ENCODE peak calls at places on chromosomes 6 and 20, in four cellular contexts. One of them, this sample, is unnamed.

GRCh38 chr6:12097791-12098190 is 85.7 kb downstream of the HIVEP1 start:
- DNase-seq in left ventricle myocardium inferior: no peak
- DNase-seq in mucosa of descending colon: no peak
- DNase-seq in T-helper 17 cell: no peak
- DNase-seq in this sample: no peak

GRCh38 chr6:111985202-111985731 is 68.6 kb upstream of the CCN6 start:
- DNase-seq in left ventricle myocardium inferior: no peak
- DNase-seq in mucosa of descending colon: no peak
- DNase-seq in T-helper 17 cell: no peak
- DNase-seq in this sample: no peak

GRCh38 chr6:143399176-143399575 is 51.3 kb downstream of the ADAT2 start:
- DNase-seq in left ventricle myocardium inferior: no peak
- DNase-seq in mucosa of descending colon: no peak
- DNase-seq in T-helper 17 cell: no peak
- DNase-seq in this sample: no peak

GRCh38 chr20:8795404-8795803 is 273.5 kb upstream of the PLCB4 start:
- DNase-seq in left ventricle myocardium inferior: no peak
- DNase-seq in mucosa of descending colon: no peak
- DNase-seq in T-helper 17 cell: no peak
- DNase-seq in this sample: no peak

GRCh38 chr20:17635846-17636245 is 46.2 kb downstream of the RRBP1 start:
- DNase-seq in left ventricle myocardium inferior: no peak
- DNase-seq in mucosa of descending colon: no peak
- DNase-seq in T-helper 17 cell: no peak
- DNase-seq in this sample: no peak

GRCh38 chr6:150263765-150264415 is 104.9 kb upstream of the IYD start:
- DNase-seq in left ventricle myocardium inferior: no peak
- DNase-seq in mucosa of descending colon: peak; percentile 50
- DNase-seq in T-helper 17 cell: no peak
- DNase-seq in this sample: no peak

GRCh38 chr20:58144071-58144470 is 84.4 kb downstream of the ANKRD60 start:
- DNase-seq in left ventricle myocardium inferior: no peak
- DNase-seq in mucosa of descending colon: no peak
- DNase-seq in T-helper 17 cell: no peak
- DNase-seq in this sample: no peak

GRCh38 chr6:100780648-100781047 is 100.5 kb downstream of the ASCC3 start:
- DNase-seq in left ventricle myocardium inferior: no peak
- DNase-seq in mucosa of descending colon: no peak
- DNase-seq in T-helper 17 cell: no peak
- DNase-seq in this sample: no peak

GRCh38 chr6:100228437-100229424 is 234.7 kb upstream of the MCHR2 start:
- DNase-seq in left ventricle myocardium inferior: peak; percentile 72
- DNase-seq in mucosa of descending colon: peak; percentile 79
- DNase-seq in T-helper 17 cell: peak; percentile 13
- DNase-seq in this sample: peak; percentile 0

GRCh38 chr6:13369591-13369990 is 41.3 kb upstream of the TBC1D7 start:
- DNase-seq in left ventricle myocardium inferior: no peak
- DNase-seq in mucosa of descending colon: no peak
- DNase-seq in T-helper 17 cell: no peak
- DNase-seq in this sample: no peak

GRCh38 chr20:45047581-45048119 is 53.3 kb downstream of the KCNS1 start:
- DNase-seq in left ventricle myocardium inferior: no peak
- DNase-seq in mucosa of descending colon: no peak
- DNase-seq in T-helper 17 cell: no peak
- DNase-seq in this sample: no peak

GRCh38 chr6:108632441-108632840 is 71.7 kb downstream of the FOXO3 start:
- DNase-seq in left ventricle myocardium inferior: no peak
- DNase-seq in mucosa of descending colon: no peak
- DNase-seq in T-helper 17 cell: no peak
- DNase-seq in this sample: no peak

GRCh38 chr6:33091957-33092356 is 16.2 kb downstream of the HLA-DPB1 start:
- DNase-seq in left ventricle myocardium inferior: no peak
- DNase-seq in mucosa of descending colon: no peak
- DNase-seq in T-helper 17 cell: peak; percentile 43
- DNase-seq in this sample: peak; percentile 21

GRCh38 chr20:40390654-40391053 is 298.4 kb downstream of the MAFB start:
- DNase-seq in left ventricle myocardium inferior: no peak
- DNase-seq in mucosa of descending colon: no peak
- DNase-seq in T-helper 17 cell: no peak
- DNase-seq in this sample: no peak

GRCh38 chr20:36792422-36792821 is 18.9 kb upstream of the DSN1 start:
- DNase-seq in left ventricle myocardium inferior: no peak
- DNase-seq in mucosa of descending colon: no peak
- DNase-seq in T-helper 17 cell: no peak
- DNase-seq in this sample: no peak

GRCh38 chr20:47561175-47561574 is 59.5 kb downstream of the NCOA3 start:
- DNase-seq in left ventricle myocardium inferior: no peak
- DNase-seq in mucosa of descending colon: no peak
- DNase-seq in T-helper 17 cell: no peak
- DNase-seq in this sample: no peak

GRCh38 chr20:46055269-46055668 is 26.3 kb downstream of the SLC12A5 start:
- DNase-seq in left ventricle myocardium inferior: no peak
- DNase-seq in mucosa of descending colon: no peak
- DNase-seq in T-helper 17 cell: no peak
- DNase-seq in this sample: no peak

GRCh38 chr6:158835616-158836221 is 16.6 kb upstream of the EZR start:
- DNase-seq in left ventricle myocardium inferior: peak; percentile 73
- DNase-seq in mucosa of descending colon: peak; percentile 66
- DNase-seq in T-helper 17 cell: no peak
- DNase-seq in this sample: no peak

GRCh38 chr6:13455604-13456003 is 31.8 kb downstream of the GFOD1 start:
- DNase-seq in left ventricle myocardium inferior: no peak
- DNase-seq in mucosa of descending colon: no peak
- DNase-seq in T-helper 17 cell: no peak
- DNase-seq in this sample: no peak

GRCh38 chr20:50475879-50476292 is 34.3 kb upstream of the PTPN1 start:
- DNase-seq in left ventricle myocardium inferior: no peak
- DNase-seq in mucosa of descending colon: peak; percentile 68
- DNase-seq in T-helper 17 cell: no peak
- DNase-seq in this sample: no peak